ENCODE peak calls at places on chromosomes 2 and 18, in five cellular contexts. Y is heart right ventricle; R is CD4-positive, alpha-beta T cell; C is mucosa of descending colon; H is AG09309. F is an unnamed sample.

GRCh38 chr18:35905436-35905835 is 67.0 kb upstream of the RMP24 start:
- DNase-seq in H (no peak), R (no peak), Y (no peak), C (no peak), F (no peak)

GRCh38 chr2:99818842-99819241 is 323.5 kb downstream of the AFF3 start:
- DNase-seq in Y (no peak), C (no peak), H (no peak), R (no peak), F (no peak)

GRCh38 chr2:75190271-75190990 is 8.9 kb downstream of the TACR1 start:
- DNase-seq in H (no peak), R (no peak), Y (no peak), C (no peak), F (no peak)

GRCh38 chr2:129165001-129165400 is 814.5 kb upstream of the RAB6C start:
- DNase-seq in R (no peak), Y (no peak), C (no peak), H (no peak), F (no peak)

GRCh38 chr2:62137431-62137830 is 58.5 kb upstream of the B3GNT2 start:
- DNase-seq in C (no peak), H (no peak), Y (no peak), R (no peak), F (no peak)

GRCh38 chr2:85277416-85278158 is 50.2 kb downstream of the TGOLN2 start:
- DNase-seq in H (peak), C (no peak), R (no peak), Y (peak), F (peak)

GRCh38 chr2:25309402-25309801 is 32.3 kb downstream of the DNMT3A start:
- DNase-seq in Y (no peak), H (no peak), R (peak), C (peak), F (peak)

GRCh38 chr2:152583512-152584188 is 133.6 kb downstream of the PRPF40A start:
- DNase-seq in H (no peak), Y (no peak), R (no peak), C (no peak), F (no peak)

GRCh38 chr2:11397513-11397912 is 53.1 kb upstream of the ROCK2 start:
- DNase-seq in C (no peak), R (no peak), Y (no peak), H (no peak), F (no peak)

GRCh38 chr18:9659499-9660387 is 45.4 kb upstream of the PPP4R1 start:
- DNase-seq in Y (no peak), R (no peak), H (no peak), C (no peak), F (no peak)

GRCh38 chr2:8882094-8882493 is 44.7 kb upstream of the KIDINS220 start:
- DNase-seq in Y (no peak), H (no peak), R (no peak), C (peak), F (no peak)

GRCh38 chr2:144516981-144517824 is 2.7 kb downstream of the ZEB2 start:
- DNase-seq in C (no peak), R (no peak), Y (peak), H (peak), F (no peak)

GRCh38 chr2:241547781-241548450 is 10.6 kb upstream of the BOK start:
- DNase-seq in H (no peak), C (no peak), R (no peak), Y (no peak), F (no peak)

GRCh38 chr18:5418985-5419495 is 123.5 kb upstream of the ZBTB14 start:
- DNase-seq in R (no peak), Y (no peak), C (no peak), H (no peak), F (no peak)

GRCh38 chr18:26073742-26074141 is 16.7 kb downstream of the SS18 start:
- DNase-seq in H (no peak), R (no peak), Y (no peak), C (no peak), F (no peak)

GRCh38 chr18:31819106-31819924 is 58.6 kb upstream of the SLC25A52 start:
- DNase-seq in C (no peak), Y (no peak), R (no peak), H (peak), F (no peak)

GRCh38 chr18:78082776-78083175 is 833.1 kb downstream of the GALR1 start:
- DNase-seq in C (no peak), Y (no peak), R (no peak), H (no peak), F (no peak)

GRCh38 chr2:179050735-179051134 is 798 bp upstream of the CCDC141 start:
- DNase-seq in Y (no peak), C (no peak), R (no peak), H (no peak), F (no peak)

GRCh38 chr2:177799531-177799930 is 273.0 kb downstream of the PDE11A start:
- DNase-seq in R (no peak), H (no peak), C (no peak), Y (no peak), F (no peak)

GRCh38 chr2:222423632-222424280 is 587 bp upstream of the SGPP2 start:
- DNase-seq in C (no peak), H (no peak), Y (no peak), R (no peak), F (no peak)

GRCh38 chr2:212695426-212695825 is 156.8 kb upstream of the ERBB4 start:
- DNase-seq in R (no peak), H (no peak), Y (no peak), C (no peak), F (no peak)

GRCh38 chr2:136844546-136844945 is 79.2 kb downstream of the THSD7B start:
- DNase-seq in C (no peak), H (no peak), R (no peak), Y (no peak), F (no peak)

GRCh38 chr2:190599546-190600220 is 49.2 kb upstream of the NAB1 start:
- DNase-seq in H (no peak), R (no peak), Y (no peak), C (no peak), F (no peak)

GRCh38 chr2:98446850-98447249 is 2.2 kb downstream of the INPP4A start:
- DNase-seq in C (no peak), R (no peak), Y (no peak), H (no peak), F (no peak)

GRCh38 chr2:98445167-98445522 is 487 bp downstream of the INPP4A start:
- DNase-seq in H (no peak), C (peak), Y (no peak), R (no peak), F (no peak)

GRCh38 chr2:98445708-98446577 is 1.3 kb downstream of the INPP4A start:
- DNase-seq in H (no peak), Y (no peak), C (no peak), R (no peak), F (no peak)

GRCh38 chr2:98442488-98442887 is 2.2 kb upstream of the INPP4A start:
- DNase-seq in Y (no peak), H (no peak), C (no peak), R (no peak), F (no peak)

GRCh38 chr2:98444436-98445166 is at the start of gene INPP4A:
- DNase-seq in R (peak), H (no peak), C (peak), Y (peak), F (peak)
- TF ChIP-seq CTCF in R (no peak), H (no peak), C (no peak), Y (peak), F (no peak)

GRCh38 chr2:174148833-174149232 is 99.5 kb downstream of the OLA1 start:
- DNase-seq in C (no peak), Y (no peak), H (no peak), R (no peak), F (no peak)

GRCh38 chr2:174142290-174142689 is 106.0 kb downstream of the OLA1 start:
- DNase-seq in R (no peak), C (no peak), Y (no peak), H (no peak), F (no peak)

GRCh38 chr2:174149530-174149929 is 98.8 kb downstream of the OLA1 start:
- DNase-seq in C (no peak), R (no peak), Y (no peak), H (no peak), F (no peak)

GRCh38 chr2:174145827-174146226 is 102.5 kb downstream of the OLA1 start:
- DNase-seq in C (no peak), Y (no peak), R (no peak), H (no peak), F (no peak)
- TF ChIP-seq CTCF in C (no peak), Y (no peak), R (no peak), H (no peak), F (no peak)

GRCh38 chr18:47595816-47596501 is 334.5 kb downstream of the SMAD2 start:
- DNase-seq in R (no peak), H (no peak), C (peak), Y (no peak), F (no peak)
- TF ChIP-seq CTCF in R (no peak), H (no peak), C (peak), Y (peak), F (peak)

DNA sequence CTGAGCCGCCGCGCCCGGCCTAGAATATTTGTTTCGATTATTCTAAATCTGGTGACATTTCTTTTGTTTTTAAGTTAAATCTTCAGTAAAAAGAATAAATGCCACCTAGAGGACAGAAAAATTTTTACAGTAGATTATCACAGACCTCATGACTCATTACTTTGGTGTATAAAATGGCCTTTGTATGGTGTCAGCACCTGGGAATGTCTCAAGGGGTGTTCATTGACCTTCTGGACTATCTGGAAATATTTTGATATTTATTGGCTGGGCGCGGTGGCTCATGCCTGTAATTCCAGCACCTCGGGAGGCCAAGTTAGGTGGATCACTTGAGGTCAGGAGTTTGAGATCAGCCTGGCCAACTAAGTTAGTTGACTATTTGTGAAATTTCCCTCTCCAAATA is 30.3 kb upstream of the SLC30A6 start:
- DNase-seq in H (peak), C (peak), Y (no peak), R (no peak), F (no peak)
- TF ChIP-seq CTCF in H (peak), C (no peak), Y (peak), R (peak), F (peak)

GRCh38 chr18:69002233-69002632 is 204.4 kb downstream of the CCDC102B start:
- DNase-seq in R (no peak), C (no peak), H (no peak), Y (no peak), F (no peak)
- TF ChIP-seq CTCF in R (no peak), C (no peak), H (no peak), Y (peak), F (peak)

GRCh38 chr2:145638675-145639074 is 1118.8 kb upstream of the ZEB2 start:
- DNase-seq in R (no peak), H (no peak), Y (no peak), C (no peak), F (no peak)
- TF ChIP-seq CTCF in R (no peak), H (no peak), Y (no peak), C (no peak), F (no peak)

DNA sequence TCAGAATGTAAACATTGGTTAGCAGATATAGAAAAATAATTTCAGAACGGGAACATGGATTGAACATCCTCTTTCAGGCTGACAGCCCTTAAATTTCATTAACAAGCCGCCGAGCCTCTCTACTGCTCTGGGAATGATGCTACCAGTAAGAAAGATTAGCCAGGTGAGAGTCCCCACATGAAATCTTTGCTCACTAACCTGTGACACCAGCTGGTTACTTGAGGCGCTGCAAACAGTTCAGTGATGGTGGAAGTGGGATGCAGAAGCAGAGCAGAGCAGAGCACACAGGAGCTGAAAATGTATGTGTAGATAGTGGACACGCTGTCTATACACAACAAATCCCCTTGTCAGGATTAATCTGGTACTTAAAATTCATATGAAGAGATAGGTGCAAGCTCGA is 721.1 kb downstream of the DPP10 start:
- DNase-seq in C (no peak), R (no peak), H (no peak), Y (no peak), F (no peak)
- TF ChIP-seq CTCF in C (no peak), R (no peak), H (no peak), Y (no peak), F (no peak)